ENCODE peak calls at places on chromosomes 13 and 19, in ten cellular contexts. G is B cell, H is HFF-Myc, V is heart right ventricle, I is endothelial cell of umbilical vein, A is fibroblast of lung, O is lower leg skin, X is stomach, E is fibroblast of mammary gland, N is tibial nerve. S is an unnamed sample.

GRCh38 chr13:79533781-79534400 is 52.9 kb downstream of the NDFIP2 start:
- DNase-seq in N (no peak), I (no peak), E (peak), H (no peak), V (no peak), G (no peak), O (no peak), X (no peak), A (peak), S (no peak)

GRCh38 chr19:29285878-29286277 is 72.9 kb upstream of the UQCRFS1 start:
- DNase-seq in N (no peak), A (no peak), V (no peak), X (no peak), H (no peak), O (peak), I (no peak), G (no peak), E (no peak), S (no peak)

GRCh38 chr19:8320564-8321066 is 560 bp downstream of the NDUFA7 start:
- DNase-seq in E (no peak), I (no peak), H (no peak), N (no peak), X (no peak), V (no peak), A (no peak), G (no peak), O (no peak), S (no peak)

GRCh38 chr19:16737909-16738308 is 18.3 kb downstream of the NWD1 start:
- DNase-seq in H (peak), G (no peak), A (no peak), X (no peak), I (no peak), O (no peak), N (no peak), V (no peak), E (no peak), S (no peak)

GRCh38 chr19:17841371-17841809 is 6.4 kb downstream of the JAK3 start:
- DNase-seq in I (no peak), N (no peak), G (no peak), H (no peak), X (peak), V (peak), A (no peak), O (no peak), E (no peak), S (no peak)

GRCh38 chr13:38662362-38662761 is 24.5 kb upstream of the FREM2 start:
- DNase-seq in G (no peak), N (no peak), I (no peak), X (no peak), O (no peak), A (peak), E (peak), V (no peak), H (no peak), S (no peak)

GRCh38 chr19:54256250-54257115 is 590 bp downstream of the LILRB5 start:
- DNase-seq in N (no peak), E (no peak), A (no peak), V (no peak), X (no peak), I (no peak), G (no peak), H (no peak), O (peak), S (no peak)

GRCh38 chr13:98796798-98797197 is 44.3 kb upstream of the SLC15A1 start:
- DNase-seq in G (no peak), X (no peak), V (no peak), I (no peak), H (no peak), A (no peak), N (no peak), E (no peak), O (peak), S (no peak)

GRCh38 chr13:98299243-98299953 is 122.3 kb upstream of the RNF113B start:
- DNase-seq in H (no peak), E (no peak), V (no peak), I (no peak), N (no peak), G (no peak), A (peak), X (no peak), O (no peak), S (no peak)

GRCh38 chr13:28177877-28178276 is 39.5 kb downstream of the PAN3 start:
- DNase-seq in E (no peak), I (no peak), X (no peak), O (no peak), G (no peak), N (no peak), A (no peak), V (no peak), H (no peak), S (no peak)

GRCh38 chr19:2355168-2356035 is 4.7 kb upstream of the TMPRSS9 start:
- DNase-seq in X (no peak), I (no peak), V (no peak), N (no peak), G (no peak), A (peak), O (no peak), H (no peak), E (peak), S (no peak)

GRCh38 chr13:67369895-67370660 is 139.9 kb upstream of the PCDH9 start:
- DNase-seq in O (no peak), N (no peak), I (no peak), G (no peak), H (no peak), X (no peak), V (no peak), A (peak), E (peak), S (no peak)

GRCh38 chr13:113817860-113818691 is 45.8 kb downstream of the GAS6 start:
- DNase-seq in H (no peak), O (no peak), G (no peak), E (no peak), I (peak), X (no peak), V (no peak), N (no peak), A (no peak), S (no peak)

GRCh38 chr19:33143897-33144405 is 12.0 kb downstream of the WDR88 start:
- DNase-seq in N (peak), I (peak), A (peak), E (peak), V (peak), X (peak), H (no peak), O (peak), G (peak), S (peak)

GRCh38 chr19:1259206-1259872 is 9.8 kb upstream of the CIRBP start:
- DNase-seq in O (peak), X (peak), I (peak), V (peak), A (peak), N (peak), G (peak), E (peak), H (no peak), S (no peak)

GRCh38 chr13:73428706-73429105 is 369.9 kb downstream of the KLF5 start:
- DNase-seq in O (no peak), H (no peak), E (no peak), V (no peak), G (no peak), I (no peak), X (no peak), A (no peak), N (no peak), S (no peak)

GRCh38 chr19:41064974-41065569 is 23.2 kb upstream of the CYP2A13 start:
- DNase-seq in H (peak), I (peak), V (no peak), X (no peak), A (peak), E (peak), N (no peak), O (no peak), G (no peak), S (no peak)

GRCh38 chr13:63696055-63696454 is 2280.4 kb upstream of the PCDH20 start:
- DNase-seq in H (no peak), A (peak), I (no peak), O (no peak), X (no peak), G (no peak), E (no peak), V (no peak), N (no peak), S (no peak)

GRCh38 chr13:42174344-42175162 is 97.4 kb upstream of the AKAP11 start:
- DNase-seq in X (no peak), A (peak), O (no peak), H (no peak), V (no peak), E (no peak), I (peak), N (no peak), G (no peak), S (no peak)

GRCh38 chr19:4851551-4852290 is 15.7 kb downstream of the PLIN3 start:
- DNase-seq in G (peak), A (no peak), I (peak), H (no peak), N (peak), X (peak), V (peak), E (peak), O (peak), S (peak)

GRCh38 chr13:51793570-51794273 is 10.2 kb downstream of the DHRS12 start:
- DNase-seq in V (no peak), X (no peak), A (peak), I (peak), G (peak), E (peak), O (no peak), H (peak), N (no peak), S (no peak)

GRCh38 chr19:52248256-52248655 is 21.1 kb upstream of the ZNF766 start:
- DNase-seq in E (peak), A (peak), I (peak), G (peak), H (no peak), V (peak), X (peak), O (no peak), N (peak), S (no peak)

DNA sequence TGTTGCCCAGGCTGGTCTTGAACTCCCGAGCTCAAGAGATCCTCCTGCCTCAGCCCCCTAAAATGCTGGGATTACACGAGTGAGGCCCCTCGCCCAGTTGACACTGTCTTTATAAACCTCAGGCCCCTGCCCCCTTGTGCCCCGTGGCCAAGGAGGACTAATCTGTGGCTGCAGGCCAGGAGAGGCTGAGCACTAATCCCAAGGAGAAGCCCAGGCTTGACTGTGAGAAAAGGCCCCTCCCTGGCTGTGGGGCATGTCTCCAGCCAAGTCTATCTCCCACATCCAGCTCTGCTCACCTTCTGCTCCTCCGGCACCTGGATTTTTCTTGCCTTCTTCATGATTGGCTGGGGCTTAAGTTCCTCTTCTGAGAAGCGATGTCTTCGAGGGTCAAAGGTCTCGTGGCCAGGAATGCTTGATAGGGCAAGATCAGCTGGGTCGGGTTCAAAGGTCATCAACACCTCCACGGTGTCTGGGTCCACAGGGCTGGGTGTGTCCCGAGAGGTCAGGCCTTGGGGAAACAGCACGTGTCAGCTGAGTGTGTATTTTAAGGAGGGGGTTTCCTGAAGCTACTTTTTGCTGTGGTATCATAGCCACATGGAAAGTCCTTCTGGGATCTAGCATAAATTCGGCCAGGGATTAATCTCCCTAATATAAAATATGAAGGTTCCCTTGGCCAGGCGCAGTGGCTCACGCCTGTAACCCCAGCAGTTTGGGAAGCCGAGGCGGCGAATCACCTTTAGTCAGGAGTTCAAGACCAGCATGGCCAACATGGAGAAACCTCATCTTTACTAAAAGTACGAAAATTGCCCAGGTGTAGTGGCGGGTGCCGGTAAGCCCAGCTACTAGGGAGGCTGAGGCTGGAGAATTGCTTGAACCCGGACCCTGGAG is 3.8 kb downstream of the DBP start:
- DNase-seq in I (no peak), A (no peak), H (no peak), N (no peak), V (no peak), G (no peak), X (no peak), O (no peak), E (no peak), S (no peak)
- TF ChIP-seq CTCF in I (no peak), A (no peak), H (no peak), N (no peak), V (no peak), G (no peak), X (no peak), O (no peak), E (no peak), S (no peak)

DNA sequence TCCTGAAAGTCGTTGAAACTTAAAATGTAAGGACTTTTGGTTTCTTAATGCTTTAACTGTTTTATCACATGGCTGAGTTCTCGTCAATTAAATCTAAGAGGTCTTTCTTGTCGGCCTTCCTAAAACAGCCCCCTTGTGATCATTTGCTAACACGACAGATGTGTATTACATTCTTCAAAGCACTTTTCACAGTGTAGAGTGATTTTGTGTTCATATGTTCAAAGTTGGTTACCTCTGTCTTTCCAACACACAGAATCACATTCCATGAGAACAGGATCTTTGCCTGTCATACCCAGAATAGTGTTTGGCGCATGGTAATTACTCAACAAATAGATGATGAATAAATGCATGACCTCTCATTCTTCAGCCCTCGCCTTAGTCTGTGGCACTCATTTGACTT is 1.1 kb downstream of the GTF2F2 start:
- DNase-seq in X (no peak), H (no peak), N (no peak), A (peak), E (peak), V (no peak), I (peak), G (no peak), O (no peak), S (no peak)
- TF ChIP-seq CTCF in X (no peak), H (peak), N (no peak), A (no peak), E (peak), V (no peak), I (no peak), G (peak), O (no peak), S (no peak)

GRCh38 chr13:90702050-90702449 is 645.4 kb upstream of the MIR17HG start:
- DNase-seq in N (no peak), V (no peak), H (no peak), E (no peak), G (no peak), O (no peak), X (no peak), I (no peak), A (no peak), S (no peak)
- TF ChIP-seq CTCF in N (no peak), V (no peak), H (no peak), E (no peak), G (no peak), O (no peak), X (no peak), I (no peak), A (no peak), S (no peak)

GRCh38 chr13:31161583-31162150 is at the start of gene HSPH1:
- DNase-seq in O (peak), V (peak), N (peak), E (peak), G (peak), H (peak), X (peak), A (peak), I (peak), S (peak)
- TF ChIP-seq CTCF in O (no peak), V (no peak), N (no peak), E (no peak), G (no peak), H (peak), X (no peak), A (peak), I (no peak), S (no peak)

GRCh38 chr19:3358919-3359849 is 7.2 kb upstream of the NFIC start:
- DNase-seq in E (peak), A (peak), H (no peak), O (peak), N (peak), V (peak), I (no peak), X (peak), G (peak), S (no peak)

GRCh38 chr19:3359850-3360493 is 6.4 kb upstream of the NFIC start:
- DNase-seq in N (no peak), X (no peak), V (no peak), E (no peak), H (no peak), A (peak), G (no peak), O (no peak), I (no peak), S (no peak)

GRCh38 chr19:3362217-3362907 is 4.0 kb upstream of the NFIC start:
- DNase-seq in E (no peak), H (no peak), G (no peak), O (peak), N (no peak), X (no peak), A (no peak), I (no peak), V (no peak), S (no peak)

GRCh38 chr19:3361384-3362216 is 4.8 kb upstream of the NFIC start:
- DNase-seq in V (no peak), A (no peak), O (peak), G (no peak), E (no peak), X (no peak), I (no peak), H (no peak), N (no peak), S (no peak)

GRCh38 chr19:3360494-3361383 is 5.6 kb upstream of the NFIC start:
- DNase-seq in N (peak), V (peak), H (no peak), I (peak), A (peak), O (peak), E (peak), X (peak), G (peak), S (peak)
- TF ChIP-seq CTCF in N (peak), V (no peak), H (peak), I (no peak), A (peak), O (no peak), E (no peak), X (peak), G (no peak), S (peak)

GRCh38 chr19:55813906-55814305 is 17.9 kb downstream of the NLRP11 start:
- DNase-seq in I (no peak), O (no peak), G (no peak), V (no peak), N (no peak), H (no peak), A (no peak), X (no peak), E (no peak), S (no peak)

GRCh38 chr19:55812449-55812848 is 19.4 kb downstream of the NLRP11 start:
- DNase-seq in O (no peak), G (no peak), V (no peak), N (no peak), E (no peak), A (no peak), H (no peak), I (no peak), X (no peak), S (no peak)

GRCh38 chr19:55811340-55811739 is 20.5 kb downstream of the NLRP11 start:
- DNase-seq in G (no peak), X (no peak), I (no peak), A (no peak), N (no peak), O (no peak), E (no peak), H (no peak), V (no peak), S (no peak)

DNA sequence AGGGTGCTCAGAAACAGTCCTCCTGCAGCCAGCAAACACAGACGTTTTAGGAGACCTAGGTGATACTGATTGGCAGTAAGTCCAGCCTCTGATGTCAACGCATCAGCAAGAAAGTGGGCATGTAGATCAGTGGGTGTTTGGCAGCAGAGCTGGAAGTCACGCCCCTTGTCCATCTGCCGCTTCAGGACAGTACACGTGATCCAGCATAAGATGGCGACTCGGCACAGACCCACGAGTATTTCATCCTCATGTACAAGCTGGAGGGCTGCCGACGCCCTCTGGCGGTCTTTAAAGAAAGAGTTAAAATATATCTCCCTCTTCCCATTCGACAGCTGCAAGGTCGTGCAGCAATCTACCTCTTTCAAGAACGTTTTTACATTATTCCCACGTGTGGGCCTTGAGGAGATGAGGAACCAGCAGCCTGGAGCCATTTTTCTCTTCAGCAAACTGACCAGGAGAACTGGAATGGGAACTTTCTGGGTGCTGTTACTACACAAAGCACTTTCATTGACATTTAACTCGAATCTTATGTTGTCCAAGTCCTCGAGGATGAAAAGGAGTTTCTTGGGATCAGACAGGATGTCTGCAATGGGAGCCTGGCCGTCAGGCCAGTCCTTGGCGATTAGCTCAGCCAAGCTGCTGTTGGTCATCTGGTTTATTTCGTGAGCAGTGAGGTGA is 22.3 kb downstream of the NLRP11 start:
- DNase-seq in O (no peak), X (peak), A (peak), G (peak), N (no peak), I (peak), H (peak), E (peak), V (peak), S (no peak)
- TF ChIP-seq CTCF in O (no peak), X (peak), A (no peak), G (peak), N (no peak), I (peak), H (peak), E (peak), V (no peak), S (peak)

DNA sequence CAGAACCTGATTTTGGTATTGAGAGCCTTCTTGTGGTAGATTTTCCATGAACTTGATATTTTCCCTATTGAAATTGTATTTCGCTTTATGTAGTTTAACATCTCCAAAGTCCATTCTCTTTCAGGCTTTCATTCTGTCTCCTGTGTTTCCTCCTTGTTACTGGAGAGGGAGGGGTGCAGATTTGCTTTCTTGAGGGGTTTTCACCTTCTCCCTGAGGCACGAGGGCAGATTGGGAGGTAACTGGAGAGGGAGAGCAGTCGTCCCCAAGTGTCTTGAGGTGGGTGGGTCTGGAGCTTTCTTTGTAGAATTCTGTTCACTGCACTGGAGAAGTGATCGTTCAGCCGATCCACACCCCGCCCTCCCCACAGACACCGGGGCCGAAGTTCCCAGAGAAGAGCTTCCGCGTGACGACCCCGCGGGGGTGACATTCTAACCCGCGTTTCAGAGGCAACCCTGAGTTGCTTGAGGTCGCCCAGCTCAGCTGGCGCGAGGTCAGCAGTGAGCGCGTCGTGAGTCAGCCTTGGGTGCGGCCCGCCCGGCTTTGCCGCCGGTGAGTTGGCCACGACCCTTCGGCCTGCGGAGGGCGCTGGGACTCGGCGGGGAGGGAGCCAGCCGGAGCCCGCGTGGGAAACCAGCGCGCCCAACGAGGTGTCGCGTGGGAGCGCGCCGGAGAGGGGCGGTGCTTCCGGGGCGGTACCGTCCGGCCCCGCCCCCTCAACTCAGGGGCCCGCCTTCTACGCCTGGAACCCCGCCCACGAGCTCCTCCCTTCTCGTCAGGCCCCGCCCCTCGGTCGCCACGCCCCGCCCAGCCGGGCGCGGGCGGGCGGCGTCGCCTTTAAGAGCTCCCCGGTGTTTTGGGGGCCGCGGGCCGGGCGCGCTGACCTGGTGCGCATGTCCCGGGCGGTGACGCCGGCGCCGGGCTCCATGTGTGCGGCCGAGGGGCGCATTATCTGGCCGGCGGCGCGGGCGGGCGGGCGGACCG is at the start of gene GATAD2A:
- DNase-seq in V (peak), I (peak), N (peak), H (peak), E (peak), X (peak), G (peak), O (peak), A (peak), S (peak)
- TF ChIP-seq CTCF in V (no peak), I (peak), N (peak), H (no peak), E (no peak), X (peak), G (peak), O (no peak), A (no peak), S (no peak)